ENCODE peak calls at places on chromosomes 5 and 9, in nine cellular contexts. One of them, this sample, is unnamed.

GRCh38 chr9:95264954-95265615 is 52.4 kb downstream of the FANCC start:
- DNase-seq in NCI-H345: no peak
- DNase-seq in RWPE1: no peak
- DNase-seq in uterus: no peak
- DNase-seq in hypothalamus: no peak
- DNase-seq in NCI-H2081: no peak
- DNase-seq in ovary: no peak
- DNase-seq in A549: peak; percentile 31
- DNase-seq in fibroblast of pulmonary artery: peak; percentile 53
- DNase-seq in this sample: peak; percentile 20

GRCh38 chr5:95641803-95642220 is 4.8 kb upstream of the RFESD start:
- DNase-seq in ovary: no peak
- DNase-seq in uterus: peak; percentile 15
- DNase-seq in A549: no peak
- DNase-seq in RWPE1: no peak
- DNase-seq in NCI-H345: no peak
- DNase-seq in hypothalamus: no peak
- DNase-seq in NCI-H2081: no peak
- DNase-seq in fibroblast of pulmonary artery: peak; percentile 68
- DNase-seq in this sample: no peak

GRCh38 chr9:83981126-83981871 is 694 bp downstream of the RMI1 start:
- DNase-seq in RWPE1: peak; percentile 58
- DNase-seq in ovary: no peak
- DNase-seq in NCI-H2081: peak; percentile 66
- DNase-seq in NCI-H345: peak; percentile 28
- DNase-seq in A549: peak; percentile 51
- DNase-seq in uterus: no peak
- DNase-seq in fibroblast of pulmonary artery: peak; percentile 46
- DNase-seq in hypothalamus: no peak
- DNase-seq in this sample: peak; percentile 48

GRCh38 chr9:133739408-133740280 is 1.5 kb upstream of the SARDH start:
- DNase-seq in A549: no peak
- DNase-seq in NCI-H2081: no peak
- DNase-seq in uterus: no peak
- DNase-seq in ovary: no peak
- DNase-seq in RWPE1: no peak
- DNase-seq in NCI-H345: no peak
- DNase-seq in fibroblast of pulmonary artery: no peak
- DNase-seq in hypothalamus: no peak
- DNase-seq in this sample: no peak

GRCh38 chr9:126326228-126327015 is at the start of gene MVB12B:
- DNase-seq in RWPE1: peak; percentile 62
- DNase-seq in hypothalamus: peak; percentile 32
- DNase-seq in ovary: peak; percentile 33
- DNase-seq in A549: peak; percentile 20
- DNase-seq in NCI-H2081: peak; percentile 34
- DNase-seq in uterus: peak; percentile 34
- DNase-seq in NCI-H345: peak; percentile 40
- DNase-seq in fibroblast of pulmonary artery: no peak
- DNase-seq in this sample: no peak

GRCh38 chr9:684055-684949 is 157.2 kb upstream of the DMRT1 start:
- DNase-seq in A549: no peak
- DNase-seq in ovary: no peak
- DNase-seq in hypothalamus: no peak
- DNase-seq in NCI-H345: no peak
- DNase-seq in fibroblast of pulmonary artery: peak; percentile 54
- DNase-seq in uterus: no peak
- DNase-seq in RWPE1: peak; percentile 55
- DNase-seq in NCI-H2081: no peak
- DNase-seq in this sample: no peak

GRCh38 chr5:138972836-138973235 is 97.7 kb upstream of the LRRTM2 start:
- DNase-seq in ovary: no peak
- DNase-seq in NCI-H2081: no peak
- DNase-seq in NCI-H345: no peak
- DNase-seq in A549: no peak
- DNase-seq in uterus: no peak
- DNase-seq in RWPE1: no peak
- DNase-seq in fibroblast of pulmonary artery: no peak
- DNase-seq in hypothalamus: no peak
- DNase-seq in this sample: no peak

GRCh38 chr9:94865599-94866456 is 139.3 kb downstream of the AOPEP start:
- DNase-seq in uterus: peak; percentile 54
- DNase-seq in RWPE1: no peak
- DNase-seq in NCI-H345: no peak
- DNase-seq in NCI-H2081: no peak
- DNase-seq in A549: peak; percentile 62
- DNase-seq in fibroblast of pulmonary artery: no peak
- DNase-seq in ovary: peak; percentile 53
- DNase-seq in hypothalamus: peak; percentile 26
- DNase-seq in this sample: peak; percentile 36

This sample was measured in SW480.